ENCODE peak calls at places on chromosome 13, in four cellular contexts. One of them, this sample, is unnamed.

GRCh38 chr13:95801825-95802224 is 124.9 kb downstream of the DNAJC3 start:
- DNase-seq in MCF 10A: no peak
- DNase-seq in posterior cingulate gyrus: no peak
- DNase-seq in activated CD4-positive, alpha-beta T cell treated with anti-CD3 and anti-CD28 coated beads, Interleukin-2, amount 10 ng/mL, durations not matched to agents 7 days and 5 days: no peak
- DNase-seq in this sample: no peak

GRCh38 chr13:91158015-91158390 is 189.5 kb upstream of the MIR17HG start:
- DNase-seq in MCF 10A: no peak
- DNase-seq in posterior cingulate gyrus: no peak
- DNase-seq in activated CD4-positive, alpha-beta T cell treated with anti-CD3 and anti-CD28 coated beads, Interleukin-2, amount 10 ng/mL, durations not matched to agents 7 days and 5 days: no peak
- DNase-seq in this sample: no peak

GRCh38 chr13:24032252-24032651 is 128.3 kb upstream of the SPATA13 start:
- DNase-seq in MCF 10A: no peak
- DNase-seq in posterior cingulate gyrus: no peak
- DNase-seq in activated CD4-positive, alpha-beta T cell treated with anti-CD3 and anti-CD28 coated beads, Interleukin-2, amount 10 ng/mL, durations not matched to agents 7 days and 5 days: no peak
- DNase-seq in this sample: no peak

GRCh38 chr13:40876020-40876738 is 86.8 kb downstream of the SLC25A15 start:
- DNase-seq in MCF 10A: no peak
- DNase-seq in posterior cingulate gyrus: no peak
- DNase-seq in activated CD4-positive, alpha-beta T cell treated with anti-CD3 and anti-CD28 coated beads, Interleukin-2, amount 10 ng/mL, durations not matched to agents 7 days and 5 days: no peak
- DNase-seq in this sample: no peak

GRCh38 chr13:40271931-40272775 is 394.3 kb downstream of the FOXO1 start:
- DNase-seq in MCF 10A: peak; percentile 87
- DNase-seq in posterior cingulate gyrus: no peak
- DNase-seq in activated CD4-positive, alpha-beta T cell treated with anti-CD3 and anti-CD28 coated beads, Interleukin-2, amount 10 ng/mL, durations not matched to agents 7 days and 5 days: no peak
- DNase-seq in this sample: peak; percentile 33

GRCh38 chr13:20470136-20470535 is 55.5 kb downstream of the CRYL1 start:
- DNase-seq in MCF 10A: no peak
- DNase-seq in posterior cingulate gyrus: no peak
- DNase-seq in activated CD4-positive, alpha-beta T cell treated with anti-CD3 and anti-CD28 coated beads, Interleukin-2, amount 10 ng/mL, durations not matched to agents 7 days and 5 days: no peak
- DNase-seq in this sample: no peak

GRCh38 chr13:76848596-76848995 is 37.6 kb downstream of the KCTD12 start:
- DNase-seq in MCF 10A: peak; percentile 39
- DNase-seq in posterior cingulate gyrus: no peak
- DNase-seq in activated CD4-positive, alpha-beta T cell treated with anti-CD3 and anti-CD28 coated beads, Interleukin-2, amount 10 ng/mL, durations not matched to agents 7 days and 5 days: no peak
- DNase-seq in this sample: peak; percentile 42

GRCh38 chr13:42466609-42467008 is 107.3 kb upstream of the TNFSF11 start:
- DNase-seq in MCF 10A: no peak
- DNase-seq in posterior cingulate gyrus: no peak
- DNase-seq in activated CD4-positive, alpha-beta T cell treated with anti-CD3 and anti-CD28 coated beads, Interleukin-2, amount 10 ng/mL, durations not matched to agents 7 days and 5 days: no peak
- DNase-seq in this sample: no peak

GRCh38 chr13:25292301-25292700 is 5.0 kb upstream of the MTMR6 start:
- DNase-seq in MCF 10A: no peak
- DNase-seq in posterior cingulate gyrus: no peak
- DNase-seq in activated CD4-positive, alpha-beta T cell treated with anti-CD3 and anti-CD28 coated beads, Interleukin-2, amount 10 ng/mL, durations not matched to agents 7 days and 5 days: peak; percentile 24
- DNase-seq in this sample: no peak

GRCh38 chr13:34942732-34943674 is 933 bp downstream of the NBEA start:
- DNase-seq in MCF 10A: no peak
- DNase-seq in posterior cingulate gyrus: peak; percentile 22
- DNase-seq in activated CD4-positive, alpha-beta T cell treated with anti-CD3 and anti-CD28 coated beads, Interleukin-2, amount 10 ng/mL, durations not matched to agents 7 days and 5 days: peak; percentile 12
- DNase-seq in this sample: peak; percentile 56

GRCh38 chr13:49649244-49649962 is 21.1 kb downstream of the ARL11 start:
- DNase-seq in MCF 10A: peak; percentile 54
- DNase-seq in posterior cingulate gyrus: no peak
- DNase-seq in activated CD4-positive, alpha-beta T cell treated with anti-CD3 and anti-CD28 coated beads, Interleukin-2, amount 10 ng/mL, durations not matched to agents 7 days and 5 days: no peak
- DNase-seq in this sample: no peak

GRCh38 chr13:60922526-60923231 is 493.0 kb downstream of the PCDH20 start:
- DNase-seq in MCF 10A: no peak
- DNase-seq in posterior cingulate gyrus: no peak
- DNase-seq in activated CD4-positive, alpha-beta T cell treated with anti-CD3 and anti-CD28 coated beads, Interleukin-2, amount 10 ng/mL, durations not matched to agents 7 days and 5 days: no peak
- DNase-seq in this sample: no peak

This sample was measured in cerebellum.